ENCODE peak calls at places on chromosomes 12 and 14, in seven cellular contexts. H, R, L, U, K, M and W are unnamed samples.

GRCh38 chr12:114311966-114312365 is 94.0 kb downstream of the TBX5 start:
- DNase-seq in R (no peak), L (no peak), M (no peak), K (peak; percentile 79), H (no peak), U (no peak), W (no peak)

GRCh38 chr12:21710944-21711343 is 53.3 kb upstream of the LDHB start:
- DNase-seq in H (no peak), R (no peak), L (no peak), U (no peak), M (no peak), K (no peak), W (no peak)

GRCh38 chr12:67344979-67345710 is 76.0 kb downstream of the CAND1 start:
- DNase-seq in U (no peak), L (no peak), R (no peak), M (no peak), K (no peak), H (no peak), W (no peak)

GRCh38 chr14:24274101-24274543 is 2.7 kb upstream of the RABGGTA start:
- DNase-seq in R (no peak), M (no peak), K (no peak), H (no peak), L (no peak), U (no peak), W (no peak)

GRCh38 chr12:39905152-39905551 is 200.7 kb downstream of the SLC2A13 start:
- DNase-seq in K (peak; percentile 60), L (no peak), R (peak; percentile 74), M (no peak), U (no peak), H (no peak), W (no peak)

GRCh38 chr14:23028800-23029199 is 5.9 kb downstream of the PSMB5 start:
- DNase-seq in M (no peak), H (no peak), K (peak; percentile 36), R (no peak), U (peak; percentile 21), L (no peak), W (no peak)

GRCh38 chr12:125824276-125824675 is 759.0 kb downstream of the AACS start:
- DNase-seq in H (no peak), U (no peak), K (peak; percentile 65), M (no peak), R (no peak), L (no peak), W (no peak)

GRCh38 chr12:64826234-64826633 is 1.8 kb downstream of the TBC1D30 start:
- DNase-seq in U (peak; percentile 15), R (no peak), K (peak; percentile 44), M (no peak), H (no peak), L (no peak), W (peak; percentile 13)

GRCh38 chr12:56333197-56333678 is 562 bp downstream of the PAN2 start:
- DNase-seq in M (no peak), L (no peak), R (no peak), K (no peak), H (no peak), U (no peak), W (no peak)

GRCh38 chr14:55605793-55606192 is 25.8 kb downstream of the KTN1 start:
- DNase-seq in M (no peak), K (peak; percentile 49), R (no peak), L (no peak), U (no peak), H (peak; percentile 28), W (no peak)

GRCh38 chr12:11762723-11763326 is 113.4 kb downstream of the ETV6 start:
- DNase-seq in L (no peak), M (no peak), R (no peak), K (no peak), H (no peak), U (no peak), W (no peak)

GRCh38 chr12:132319991-132320570 is 9.3 kb downstream of the GALNT9 start:
- DNase-seq in K (no peak), L (no peak), H (no peak), M (no peak), U (no peak), R (no peak), W (no peak)

GRCh38 chr14:103138483-103139370 is 15.5 kb downstream of the TNFAIP2 start:
- DNase-seq in L (no peak), U (no peak), H (no peak), R (no peak), M (no peak), K (no peak), W (no peak)

GRCh38 chr14:54314365-54315134 is 82.3 kb upstream of the CDKN3 start:
- DNase-seq in H (no peak), U (no peak), R (no peak), K (no peak), L (no peak), M (no peak), W (no peak)

GRCh38 chr12:54411398-54412241 is 7.4 kb downstream of the ITGA5 start:
- DNase-seq in L (no peak), K (peak; percentile 89), H (peak; percentile 53), M (peak; percentile 71), U (peak; percentile 65), R (peak; percentile 93), W (peak; percentile 49)

GRCh38 chr12:109741970-109742372 is 28.3 kb downstream of the FAM222A start:
- DNase-seq in K (no peak), M (no peak), R (peak; percentile 6), H (no peak), L (no peak), U (no peak), W (no peak)

GRCh38 chr12:132710422-132711168 is at the start of gene PGAM5:
- DNase-seq in R (peak; percentile 65), L (peak; percentile 66), K (peak; percentile 60), M (peak; percentile 16), H (peak; percentile 90), U (peak; percentile 90), W (peak; percentile 96)

GRCh38 chr12:51388066-51388799 is 3.0 kb downstream of the GALNT6 start:
- DNase-seq in L (no peak), M (no peak), R (peak; percentile 44), K (peak; percentile 20), H (peak; percentile 31), U (no peak), W (no peak)

GRCh38 chr12:59194794-59195193 is 274.5 kb upstream of the LRIG3 start:
- DNase-seq in R (no peak), H (peak; percentile 9), L (no peak), K (no peak), M (no peak), U (no peak), W (no peak)

GRCh38 chr12:40215977-40216376 is 8.8 kb upstream of the LRRK2 start:
- DNase-seq in M (no peak), H (no peak), U (no peak), R (no peak), L (no peak), K (no peak), W (no peak)

GRCh38 chr12:75706786-75707605 is 195.6 kb upstream of the KRR1 start:
- DNase-seq in R (no peak), U (no peak), M (no peak), K (peak; percentile 81), L (no peak), H (no peak), W (no peak)

GRCh38 chr12:78534311-78534710 is 330.3 kb upstream of the SYT1 start:
- DNase-seq in R (no peak), K (no peak), H (no peak), U (no peak), M (no peak), L (no peak), W (no peak)

GRCh38 chr14:87434680-87435079 is 558.3 kb downstream of the GALC start:
- DNase-seq in M (no peak), K (no peak), L (no peak), H (no peak), R (no peak), U (no peak), W (no peak)

GRCh38 chr12:14408208-14408607 is 42.7 kb downstream of the ATF7IP start:
- DNase-seq in L (no peak), K (peak; percentile 51), H (peak; percentile 31), R (no peak), U (no peak), M (no peak), W (no peak)

GRCh38 chr12:127273621-127274020 is 993.3 kb upstream of the TMEM132C start:
- DNase-seq in M (no peak), R (no peak), K (peak; percentile 51), H (no peak), U (no peak), L (no peak), W (no peak)

GRCh38 chr14:50335389-50335788 is 23.3 kb downstream of the DMAC2L start:
- DNase-seq in H (peak; percentile 54), L (no peak), R (peak; percentile 72), U (no peak), K (peak; percentile 56), M (no peak), W (no peak)

GRCh38 chr14:73241481-73242165 is 4.3 kb downstream of the PAPLN start:
- DNase-seq in H (no peak), K (no peak), R (no peak), M (no peak), L (no peak), U (no peak), W (no peak)
- H3K27ac ChIP-seq in H (no peak overlapping the region), K (no peak overlapping the region), R (no peak overlapping the region), M (no peak overlapping the region), L (no peak overlapping the region), U (no peak overlapping the region), W (no peak overlapping the region)

GRCh38 chr12:24393105-24393504 is 443.6 kb upstream of the SOX5 start:
- DNase-seq in R (no peak), U (no peak), H (no peak), K (no peak), M (no peak), L (no peak), W (no peak)

GRCh38 chr12:24394246-24394645 is 444.8 kb upstream of the SOX5 start:
- DNase-seq in K (no peak), U (no peak), L (no peak), H (no peak), R (no peak), M (no peak), W (no peak)

GRCh38 chr12:24387381-24387780 is 437.9 kb upstream of the SOX5 start:
- DNase-seq in K (no peak), L (no peak), M (no peak), U (no peak), R (no peak), H (no peak), W (no peak)

GRCh38 chr12:24389394-24389793 is 439.9 kb upstream of the SOX5 start:
- DNase-seq in L (no peak), U (no peak), M (no peak), K (no peak), R (no peak), H (no peak), W (no peak)
- TF ChIP-seq CTCF in L (no peak), U (no peak), M (no peak), K (no peak), R (no peak), H (no peak), W (no peak)

DNA sequence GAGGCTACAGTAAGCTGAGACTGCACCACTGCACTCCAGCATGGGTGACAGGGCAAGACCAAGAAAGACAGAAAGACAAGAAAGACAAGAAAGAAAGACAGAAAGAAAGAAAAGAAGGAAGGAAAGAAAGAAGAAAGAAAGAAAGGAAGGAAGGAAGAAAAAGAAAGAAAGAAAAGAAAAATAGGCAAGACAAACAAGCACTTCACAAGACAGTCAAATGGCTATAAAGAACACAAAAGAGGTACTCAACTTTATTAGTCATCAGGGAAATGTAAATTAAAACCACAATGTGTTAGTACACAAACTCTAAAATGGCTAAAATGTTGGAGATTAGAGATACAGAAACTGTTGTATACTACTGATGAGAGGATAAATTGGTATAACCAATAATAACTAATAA is 6.6 kb downstream of the ATXN3 start:
- DNase-seq in L (no peak), M (no peak), H (no peak), R (no peak), U (no peak), K (no peak), W (no peak)
- H3K9me3 ChIP-seq in L (no peaks in the 10 kb centered on the region), M (no peaks in the 10 kb centered on the region), H (no peaks in the 10 kb centered on the region), R (no peaks in the 10 kb centered on the region), U (no peaks in the 10 kb centered on the region), K (no peaks in the 10 kb centered on the region), W (no peaks in the 10 kb centered on the region)

GRCh38 chr12:94435511-94435927 is 24.1 kb downstream of the CEP83 start:
- DNase-seq in U (no peak), M (no peak), H (no peak), R (no peak), K (no peak), L (no peak), W (no peak)
- H3K27ac ChIP-seq in U (no peak overlapping the region), M (no peak overlapping the region), H (no peak overlapping the region), R (no peak overlapping the region), K (no peak overlapping the region), L (no peak overlapping the region), W (no peak overlapping the region)